ENCODE peak calls at places on chromosomes 1 and 21, in five cellular contexts. A, Z, C, D and W are unnamed samples.

GRCh38 chr21:41973861-41974751 is 20.3 kb upstream of the C2CD2 start:
- DNase-seq in D (no peak), C (no peak), A (peak), Z (peak), W (no peak)

GRCh38 chr1:145991799-145992412 is 4.5 kb downstream of the TXNIP start:
- DNase-seq in D (no peak), A (no peak), C (no peak), Z (no peak), W (no peak)

GRCh38 chr1:19493547-19493946 is 8.2 kb upstream of the CAPZB start:
- DNase-seq in A (no peak), D (no peak), Z (no peak), C (no peak), W (no peak)

GRCh38 chr1:150281221-150281757 is 1.1 kb upstream of the CIART start:
- DNase-seq in A (peak), C (no peak), D (peak), Z (peak), W (peak)

GRCh38 chr1:223341111-223341510 is 22.9 kb downstream of the SUSD4 start:
- DNase-seq in A (no peak), C (no peak), D (no peak), Z (no peak), W (peak)

GRCh38 chr1:5514519-5515183 is 477.6 kb downstream of the NPHP4 start:
- DNase-seq in A (no peak), C (no peak), Z (peak), D (peak), W (peak)

GRCh38 chr1:112998592-112999235 is 42.7 kb upstream of the SLC16A1 start:
- DNase-seq in Z (no peak), D (no peak), A (peak), C (no peak), W (peak)

GRCh38 chr1:15915991-15916390 is 59.9 kb downstream of the ZBTB17 start:
- DNase-seq in A (no peak), D (no peak), C (no peak), Z (no peak), W (no peak)

GRCh38 chr1:220803401-220804201 is 16.9 kb downstream of the MTARC1 start:
- DNase-seq in A (peak), Z (peak), D (no peak), C (no peak), W (no peak)

GRCh38 chr21:41620541-41620940 is 112.6 kb upstream of the TMPRSS2 start:
- DNase-seq in C (no peak), Z (no peak), D (no peak), A (no peak), W (no peak)

GRCh38 chr1:49163041-49163440 is 386.4 kb upstream of the BEND5 start:
- DNase-seq in Z (no peak), C (no peak), D (no peak), A (no peak), W (no peak)

GRCh38 chr1:209780276-209780675 is 4.1 kb downstream of the C1orf74 start:
- DNase-seq in D (no peak), C (no peak), Z (no peak), A (no peak), W (no peak)

GRCh38 chr1:59703226-59703917 is 111.4 kb upstream of the HOOK1 start:
- DNase-seq in D (no peak), C (no peak), Z (no peak), A (no peak), W (no peak)

GRCh38 chr1:15696956-15697521 is 12.9 kb downstream of the PLEKHM2 start:
- DNase-seq in Z (no peak), C (no peak), A (no peak), D (peak), W (no peak)

GRCh38 chr1:108830119-108831008 is 26.5 kb downstream of the AKNAD1 start:
- DNase-seq in D (peak), Z (peak), C (no peak), A (peak), W (peak)

GRCh38 chr1:116847175-116847574 is 62.5 kb upstream of the PTGFRN start:
- DNase-seq in C (no peak), A (no peak), D (no peak), Z (no peak), W (no peak)

GRCh38 chr1:116842654-116843053 is 67.1 kb upstream of the PTGFRN start:
- DNase-seq in D (no peak), C (no peak), Z (no peak), A (no peak), W (peak)

GRCh38 chr1:116836099-116836498 is 73.6 kb upstream of the PTGFRN start:
- DNase-seq in A (no peak), D (no peak), Z (no peak), C (no peak), W (no peak)

GRCh38 chr1:116844775-116845174 is 64.9 kb upstream of the PTGFRN start:
- DNase-seq in D (no peak), Z (no peak), A (no peak), C (no peak), W (no peak)

DNA sequence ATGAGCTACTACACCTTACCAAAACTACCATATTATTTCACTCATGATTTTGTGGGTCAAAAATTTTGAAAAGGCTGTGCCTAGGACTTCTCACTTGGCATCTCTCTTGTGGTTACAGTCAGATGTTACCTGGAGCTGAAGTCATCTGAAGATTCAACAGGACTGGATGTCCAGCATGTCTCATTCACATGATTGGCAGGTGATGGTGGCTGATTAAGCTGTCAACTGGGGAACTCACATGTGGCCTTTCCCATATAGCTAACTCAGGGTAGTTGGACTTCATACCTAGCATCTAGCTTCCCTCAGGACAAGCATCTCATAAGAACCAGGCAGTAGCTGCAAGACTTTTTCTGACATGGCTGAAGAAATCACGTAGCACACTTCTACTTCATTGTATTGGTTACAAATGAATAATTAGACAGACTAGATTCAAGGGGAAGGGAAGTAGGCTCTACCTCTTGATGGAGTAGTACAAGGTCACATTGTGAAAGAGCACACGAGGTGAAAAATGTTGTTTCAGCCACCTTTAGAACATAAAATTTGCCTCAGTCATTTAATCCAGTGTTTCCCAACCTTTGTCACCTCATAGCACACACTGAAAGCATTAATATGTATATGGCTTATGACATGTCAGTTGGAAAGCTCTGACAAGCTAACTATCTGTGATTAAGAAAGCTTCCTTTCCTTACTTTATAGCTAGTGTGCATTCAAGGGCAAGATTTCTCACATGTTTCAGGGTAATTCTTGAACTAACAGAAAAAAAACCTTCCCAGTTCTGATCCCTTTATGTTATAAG is 67.9 kb upstream of the PTGFRN start:
- DNase-seq in C (no peak), Z (no peak), D (no peak), A (no peak), W (no peak)
- H3K4me3 ChIP-seq in C (no peak), Z (no peak), D (no peak), A (no peak), W (no peak)

GRCh38 chr1:57546527-57546926 is 122.7 kb upstream of the DAB1 start:
- DNase-seq in Z (no peak), A (no peak), C (no peak), D (no peak), W (no peak)
- H3K27ac ChIP-seq in Z (no peak), A (no peak), C (no peak), D (no peak), W (no peak)

GRCh38 chr1:66932291-66932690 is 7.5 kb downstream of the MIER1 start:
- DNase-seq in C (no peak), Z (no peak), A (no peak), D (no peak), W (no peak)

GRCh38 chr1:66930823-66931174 is 6.0 kb downstream of the MIER1 start:
- DNase-seq in A (no peak), Z (no peak), C (no peak), D (no peak), W (no peak)

GRCh38 chr1:66937529-66938234 is 12.9 kb downstream of the MIER1 start:
- DNase-seq in C (no peak), D (no peak), A (no peak), Z (no peak), W (no peak)

GRCh38 chr1:66931548-66932124 is 6.8 kb downstream of the MIER1 start:
- DNase-seq in C (no peak), A (no peak), Z (no peak), D (no peak), W (no peak)

GRCh38 chr1:66933887-66934700 is 9.3 kb downstream of the MIER1 start:
- DNase-seq in A (no peak), D (no peak), Z (no peak), C (no peak), W (no peak)
- H3K4me3 ChIP-seq in A (no peak), D (peak), Z (peak), C (no peak), W (no peak)

GRCh38 chr21:19692231-19692630 is 1288.6 kb upstream of the TMPRSS15 start:
- DNase-seq in C (no peak), A (no peak), D (no peak), Z (no peak), W (no peak)

DNA sequence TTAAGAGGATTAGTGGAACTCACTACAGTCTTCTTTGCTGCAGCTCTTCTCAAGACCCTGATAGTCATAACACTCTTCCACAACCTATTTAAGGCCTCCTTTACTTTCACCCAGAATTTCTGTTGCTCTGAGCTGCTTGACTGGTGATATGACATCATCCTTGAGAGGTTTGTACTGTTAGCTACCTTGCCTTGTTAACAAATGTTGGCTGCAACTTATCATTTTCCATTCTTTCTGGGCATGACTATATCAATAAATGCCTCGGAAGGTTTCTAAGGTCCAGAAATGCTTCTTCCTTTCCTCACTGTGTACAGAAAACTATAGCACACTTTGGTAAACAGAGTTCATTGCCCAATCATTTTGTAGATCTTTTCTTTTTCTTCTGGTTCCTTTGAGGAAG is 1292.2 kb upstream of the TMPRSS15 start:
- DNase-seq in Z (no peak), D (no peak), A (no peak), C (no peak), W (no peak)
- H3K27ac ChIP-seq in Z (no peak), D (no peak), A (no peak), C (no peak), W (no peak)

GRCh38 chr1:3814065-3814464 is 17.8 kb upstream of the LRRC47 start:
- DNase-seq in D (no peak), Z (no peak), C (no peak), A (no peak), W (no peak)
- H3K4me3 ChIP-seq in D (no peak), Z (no peak), C (no peak), A (no peak), W (no peak)

GRCh38 chr1:39646232-39647081 is 7.0 kb upstream of the HEYL start:
- DNase-seq in Z (peak), C (no peak), A (peak), D (peak), W (peak)
- H3K27ac ChIP-seq in Z (no peak), C (no peak), A (peak), D (peak), W (peak)

GRCh38 chr1:159012495-159012894 is 2.8 kb downstream of the IFI16 start:
- DNase-seq in A (no peak), C (no peak), D (peak), Z (peak), W (no peak)
- H3K4me3 ChIP-seq in A (peak), C (no peak), D (no peak), Z (peak), W (no peak)

DNA sequence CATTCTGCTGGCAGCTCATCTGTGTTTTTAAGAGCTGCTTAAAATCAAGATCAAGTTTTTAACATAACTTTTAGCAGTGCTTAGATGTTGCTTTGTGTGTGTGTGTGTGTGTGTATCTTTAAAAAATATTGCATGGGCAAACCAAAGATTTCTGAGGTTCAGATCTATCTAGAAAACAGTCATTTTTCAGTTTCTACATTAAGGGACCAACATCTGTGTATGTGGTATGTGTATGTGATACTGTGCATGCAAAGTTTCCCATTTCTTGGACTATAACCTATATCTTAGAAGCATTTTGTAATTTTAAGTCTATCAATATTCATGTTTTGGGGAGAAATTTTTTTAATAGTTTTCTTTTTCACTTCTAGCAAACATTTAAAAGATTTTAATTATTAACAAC is 31.9 kb downstream of the CHRM3 start:
- DNase-seq in D (no peak), Z (no peak), A (no peak), C (no peak), W (no peak)
- H3K27ac ChIP-seq in D (peak), Z (no peak), A (no peak), C (no peak), W (no peak)